ENCODE peak calls at places on chromosomes 4 and X, in six cellular contexts. F, X, V, K, D and Y are unnamed samples.

GRCh38 chrX:51569561-51569960 is 49.2 kb downstream of the CENPVL3 start:
- DNase-seq in F (no peak), X (no peak), V (no peak), K (no peak), D (no peak), Y (no peak)

GRCh38 chr4:61520688-61521160 is 320.6 kb downstream of the ADGRL3 start:
- DNase-seq in F (no peak), X (no peak), V (no peak), K (no peak), D (peak), Y (no peak)

GRCh38 chr4:156672492-156672891 is 299.1 kb downstream of the PDGFC start:
- DNase-seq in F (no peak), X (no peak), V (no peak), K (no peak), D (peak), Y (no peak)

GRCh38 chr4:33566649-33567048 is 2677.7 kb downstream of the ARAP2 start:
- DNase-seq in F (no peak), X (no peak), V (no peak), K (no peak), D (no peak), Y (no peak)

GRCh38 chr4:168610911-168611530 is 114.2 kb downstream of the PALLD start:
- DNase-seq in F (no peak), X (no peak), V (no peak), K (no peak), D (peak), Y (no peak)

GRCh38 chr4:185165605-185166063 is 22.6 kb downstream of the SLC25A4 start:
- DNase-seq in F (no peak), X (no peak), V (no peak), K (no peak), D (peak), Y (no peak)

GRCh38 chr4:162852642-162853041 is 314.0 kb downstream of the NAF1 start:
- DNase-seq in F (no peak), X (no peak), V (no peak), K (no peak), D (no peak), Y (no peak)

GRCh38 chrX:123476636-123477219 is 256.1 kb downstream of the THOC2 start:
- DNase-seq in F (no peak), X (no peak), V (no peak), K (no peak), D (no peak), Y (peak)

GRCh38 chrX:152070186-152070585 is 68.2 kb downstream of the MAGEA10 start:
- DNase-seq in F (no peak), X (no peak), V (no peak), K (no peak), D (no peak), Y (no peak)

GRCh38 chr4:52273885-52274284 is 222.8 kb downstream of the SPATA18 start:
- DNase-seq in F (no peak), X (no peak), V (no peak), K (no peak), D (no peak), Y (no peak)

GRCh38 chrX:115459883-115460564 is 101.0 kb upstream of the PLS3 start:
- DNase-seq in F (no peak), X (no peak), V (no peak), K (no peak), D (no peak), Y (no peak)

GRCh38 chr4:135319685-135320084 is 1118.1 kb upstream of the PABPC4L start:
- DNase-seq in F (no peak), X (no peak), V (no peak), K (no peak), D (no peak), Y (no peak)

GRCh38 chrX:42442745-42443144 is 335.2 kb downstream of the PPP1R2C start:
- DNase-seq in F (no peak), X (no peak), V (no peak), K (no peak), D (no peak), Y (no peak)

GRCh38 chr4:10283761-10284160 is 167.2 kb upstream of the WDR1 start:
- DNase-seq in F (no peak), X (no peak), V (no peak), K (no peak), D (no peak), Y (no peak)

GRCh38 chr4:109444182-109444844 is 10.7 kb downstream of the SEC24B start:
- DNase-seq in F (no peak), X (no peak), V (no peak), K (no peak), D (no peak), Y (no peak)

GRCh38 chrX:129650821-129651510 is 3.8 kb downstream of the APLN start:
- DNase-seq in F (no peak), X (no peak), V (no peak), K (no peak), D (no peak), Y (no peak)

GRCh38 chrX:109839694-109840358 is 106.8 kb upstream of the ACSL4 start:
- DNase-seq in F (no peak), X (no peak), V (peak), K (no peak), D (peak), Y (no peak)

GRCh38 chrX:50100188-50100587 is 100.6 kb downstream of the AKAP4 start:
- DNase-seq in F (no peak), X (no peak), V (peak), K (peak), D (no peak), Y (no peak)

GRCh38 chr4:48033825-48034413 is 17.3 kb downstream of the NIPAL1 start:
- DNase-seq in F (no peak), X (no peak), V (peak), K (no peak), D (peak), Y (no peak)

GRCh38 chr4:8303081-8303480 is 33.5 kb downstream of the HTRA3 start:
- DNase-seq in F (no peak), X (no peak), V (no peak), K (no peak), D (no peak), Y (no peak)

GRCh38 chrX:53483838-53484420 is 49.8 kb upstream of the HSD17B10 start:
- DNase-seq in F (no peak), X (no peak), V (no peak), K (no peak), D (peak), Y (no peak)